ENCODE peak calls at places on chromosomes 7 and 10, in four cellular contexts. U is stomach, Q is psoas muscle, R is A549. K is an unnamed sample.

GRCh38 chr7:138233189-138233588 is 156.9 kb downstream of the AKR1D1 start:
- DNase-seq in R (no peak), U (peak), Q (no peak), K (no peak)

GRCh38 chr10:90179696-90180407 is 478.5 kb downstream of the KIF20B start:
- DNase-seq in R (no peak), Q (no peak), U (no peak), K (peak)

GRCh38 chr10:89428873-89429272 is 14.5 kb downstream of the IFIT5 start:
- DNase-seq in Q (no peak), U (no peak), R (no peak), K (no peak)

GRCh38 chr10:104122273-104123107 is 519 bp downstream of the SFR1 start:
- DNase-seq in R (no peak), Q (no peak), U (no peak), K (no peak)

GRCh38 chr7:44052771-44053365 is 8.4 kb downstream of the DBNL start:
- DNase-seq in R (no peak), U (peak), Q (no peak), K (peak)

GRCh38 chr10:80538481-80539185 is 931 bp downstream of the SH2D4B start:
- DNase-seq in R (no peak), Q (no peak), U (no peak), K (peak)

GRCh38 chr10:53422223-53422888 is 649.8 kb upstream of the MBL2 start:
- DNase-seq in R (no peak), Q (no peak), U (no peak), K (no peak)

GRCh38 chr7:96596120-96596826 is 113.4 kb downstream of the SEM1 start:
- DNase-seq in R (no peak), Q (no peak), U (no peak), K (no peak)

GRCh38 chr10:15387021-15387420 is 15.9 kb upstream of the FAM171A1 start:
- DNase-seq in Q (no peak), U (no peak), R (no peak), K (no peak)

GRCh38 chr10:97736403-97736901 is 476 bp upstream of the ZFYVE27 start:
- DNase-seq in R (no peak), U (no peak), Q (no peak), K (no peak)
- H3K4me3 ChIP-seq in R (no peak), U (peak), Q (peak), K (peak)

GRCh38 chr7:45573636-45574470 is at the start of gene ADCY1:
- DNase-seq in R (peak), Q (no peak), U (no peak), K (peak)

GRCh38 chr7:45576249-45576929 is 2.2 kb downstream of the ADCY1 start:
- DNase-seq in Q (no peak), R (no peak), U (no peak), K (peak)

GRCh38 chr7:45573199-45573598 is 969 bp upstream of the ADCY1 start:
- DNase-seq in R (no peak), U (no peak), Q (no peak), K (peak)

GRCh38 chr7:45575501-45576248 is 1.5 kb downstream of the ADCY1 start:
- DNase-seq in Q (no peak), U (no peak), R (no peak), K (peak)

GRCh38 chr7:45574521-45575500 is 643 bp downstream of the ADCY1 start:
- DNase-seq in U (peak), R (peak), Q (peak), K (peak)
- TF ChIP-seq CTCF in U (no peak), R (peak), Q (peak), K (no peak)

GRCh38 chr10:118307237-118307636 is 34.9 kb downstream of the FAM204A start:
- DNase-seq in Q (no peak), U (no peak), R (no peak), K (no peak)
- H3K27ac ChIP-seq in Q (no peak), U (peak), R (no peak), K (peak)

GRCh38 chr7:105808703-105809590 is 67.5 kb downstream of the ATXN7L1 start:
- DNase-seq in Q (no peak), R (no peak), U (peak), K (peak)
- H3K4me3 ChIP-seq in Q (no peak), R (no peak), U (no peak), K (no peak)

GRCh38 chr7:42126475-42127231 is 110.4 kb downstream of the GLI3 start:
- DNase-seq in Q (no peak), R (no peak), U (no peak), K (no peak)

GRCh38 chr7:42123716-42124115 is 113.3 kb downstream of the GLI3 start:
- DNase-seq in R (no peak), U (no peak), Q (no peak), K (no peak)

GRCh38 chr7:42125321-42125720 is 111.7 kb downstream of the GLI3 start:
- DNase-seq in Q (no peak), R (no peak), U (no peak), K (no peak)

GRCh38 chr7:42127232-42127622 is 109.8 kb downstream of the GLI3 start:
- DNase-seq in U (no peak), R (no peak), Q (no peak), K (no peak)

GRCh38 chr7:42128703-42129102 is 108.3 kb downstream of the GLI3 start:
- DNase-seq in Q (no peak), R (no peak), U (no peak), K (no peak)
- TF ChIP-seq CTCF in Q (no peak), R (no peak), U (no peak), K (no peak)

DNA sequence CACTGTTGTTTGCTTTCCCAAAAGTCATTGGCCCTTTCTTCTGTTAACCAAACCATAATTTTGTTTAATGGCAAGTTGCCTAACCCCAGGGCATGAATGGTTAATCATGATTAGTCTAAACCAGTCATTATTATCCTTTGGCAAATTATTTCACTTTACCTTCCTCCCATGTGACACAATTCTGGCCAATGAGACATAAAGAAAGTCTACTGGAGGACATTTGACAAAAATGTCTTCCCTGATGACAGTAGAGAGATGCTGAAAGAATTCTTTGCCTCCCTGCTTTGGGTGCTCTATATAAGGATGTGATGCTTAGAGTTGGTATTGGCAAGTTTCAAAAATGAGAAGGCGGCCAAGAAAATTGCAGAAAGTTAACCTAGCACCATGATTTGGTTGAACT is 101.9 kb downstream of the PODXL start:
- DNase-seq in U (no peak), Q (no peak), R (no peak), K (no peak)
- H3K27ac ChIP-seq in U (no peak), Q (no peak), R (no peak), K (no peak)

GRCh38 chr10:111077715-111078504 is 1.1 kb downstream of the ADRA2A start:
- DNase-seq in U (no peak), Q (peak), R (no peak), K (no peak)
- H3K4me3 ChIP-seq in U (peak), Q (peak), R (no peak), K (peak)

K was measured in coronary artery.